ENCODE peak calls at places on chromosomes 11 and 22, in eight cellular contexts. One of them, this sample, is unnamed.

GRCh38 chr11:416757-417621 is 2.2 kb upstream of the SIGIRR start:
- DNase-seq in DND-41: peak; percentile 54
- DNase-seq in endodermal cell: peak; percentile 89
- DNase-seq in spleen: peak; percentile 93
- DNase-seq in upper lobe of right lung: peak; percentile 89
- DNase-seq in fibroblast of lung: no peak
- DNase-seq in right lobe of liver: peak; percentile 59
- DNase-seq in neuronal stem cell: no peak
- DNase-seq in this sample: no peak

GRCh38 chr11:61627831-61628753 is 47.2 kb upstream of the SYT7 start:
- DNase-seq in DND-41: peak; percentile 20
- DNase-seq in endodermal cell: peak; percentile 93
- DNase-seq in spleen: no peak
- DNase-seq in upper lobe of right lung: peak; percentile 75
- DNase-seq in fibroblast of lung: peak; percentile 55
- DNase-seq in right lobe of liver: peak; percentile 68
- DNase-seq in neuronal stem cell: peak; percentile 67
- DNase-seq in this sample: no peak

GRCh38 chr11:3000032-3000961 is 8.2 kb upstream of the NAP1L4 start:
- DNase-seq in DND-41: no peak
- DNase-seq in endodermal cell: no peak
- DNase-seq in spleen: no peak
- DNase-seq in upper lobe of right lung: peak; percentile 69
- DNase-seq in fibroblast of lung: peak; percentile 81
- DNase-seq in right lobe of liver: peak; percentile 93
- DNase-seq in neuronal stem cell: no peak
- DNase-seq in this sample: no peak

GRCh38 chr11:105282658-105283057 is 143.1 kb upstream of the CARD18 start:
- DNase-seq in DND-41: no peak
- DNase-seq in endodermal cell: no peak
- DNase-seq in spleen: no peak
- DNase-seq in upper lobe of right lung: no peak
- DNase-seq in fibroblast of lung: no peak
- DNase-seq in right lobe of liver: no peak
- DNase-seq in neuronal stem cell: no peak
- DNase-seq in this sample: no peak

GRCh38 chr22:45268167-45268957 is 16.4 kb upstream of the UPK3A start:
- DNase-seq in DND-41: no peak
- DNase-seq in endodermal cell: peak; percentile 95
- DNase-seq in spleen: peak; percentile 87
- DNase-seq in upper lobe of right lung: no peak
- DNase-seq in fibroblast of lung: no peak
- DNase-seq in right lobe of liver: no peak
- DNase-seq in neuronal stem cell: peak; percentile 89
- DNase-seq in this sample: peak; percentile 39

GRCh38 chr11:23473782-23474181 is 613.5 kb upstream of the CCDC179 start:
- DNase-seq in DND-41: no peak
- DNase-seq in endodermal cell: no peak
- DNase-seq in spleen: no peak
- DNase-seq in upper lobe of right lung: no peak
- DNase-seq in fibroblast of lung: peak; percentile 40
- DNase-seq in right lobe of liver: no peak
- DNase-seq in neuronal stem cell: no peak
- DNase-seq in this sample: no peak

GRCh38 chr11:121391914-121392313 is 60.2 kb upstream of the SORL1 start:
- DNase-seq in DND-41: no peak
- DNase-seq in endodermal cell: no peak
- DNase-seq in spleen: no peak
- DNase-seq in upper lobe of right lung: no peak
- DNase-seq in fibroblast of lung: no peak
- DNase-seq in right lobe of liver: no peak
- DNase-seq in neuronal stem cell: no peak
- DNase-seq in this sample: no peak

GRCh38 chr22:17847360-17848078 is 73.2 kb upstream of the BID start:
- DNase-seq in DND-41: no peak
- DNase-seq in endodermal cell: peak; percentile 62
- DNase-seq in spleen: no peak
- DNase-seq in upper lobe of right lung: no peak
- DNase-seq in fibroblast of lung: peak; percentile 34
- DNase-seq in right lobe of liver: no peak
- DNase-seq in neuronal stem cell: no peak
- DNase-seq in this sample: no peak

GRCh38 chr22:28019360-28019759 is 100.3 kb upstream of the PITPNB start:
- DNase-seq in DND-41: peak; percentile 51
- DNase-seq in endodermal cell: no peak
- DNase-seq in spleen: peak; percentile 65
- DNase-seq in upper lobe of right lung: peak; percentile 48
- DNase-seq in fibroblast of lung: peak; percentile 29
- DNase-seq in right lobe of liver: peak; percentile 31
- DNase-seq in neuronal stem cell: no peak
- DNase-seq in this sample: no peak

GRCh38 chr22:38505595-38506117 is 455 bp downstream of the DDX17 start:
- DNase-seq in DND-41: peak; percentile 58
- DNase-seq in endodermal cell: no peak
- DNase-seq in spleen: peak; percentile 91
- DNase-seq in upper lobe of right lung: peak; percentile 91
- DNase-seq in fibroblast of lung: peak; percentile 60
- DNase-seq in right lobe of liver: peak; percentile 86
- DNase-seq in neuronal stem cell: no peak
- DNase-seq in this sample: no peak

GRCh38 chr22:17152340-17152739 is 6.7 kb downstream of the HDHD5 start:
- DNase-seq in DND-41: no peak
- DNase-seq in endodermal cell: no peak
- DNase-seq in spleen: no peak
- DNase-seq in upper lobe of right lung: no peak
- DNase-seq in fibroblast of lung: no peak
- DNase-seq in right lobe of liver: no peak
- DNase-seq in neuronal stem cell: no peak
- DNase-seq in this sample: no peak

GRCh38 chr11:68783216-68783821 is 32.0 kb upstream of the TESMIN start:
- DNase-seq in DND-41: no peak
- DNase-seq in endodermal cell: no peak
- DNase-seq in spleen: no peak
- DNase-seq in upper lobe of right lung: no peak
- DNase-seq in fibroblast of lung: no peak
- DNase-seq in right lobe of liver: no peak
- DNase-seq in neuronal stem cell: no peak
- DNase-seq in this sample: no peak

GRCh38 chr11:61833926-61834277 is 5.8 kb downstream of the FADS2 start:
- DNase-seq in DND-41: peak; percentile 26
- DNase-seq in endodermal cell: peak; percentile 68
- DNase-seq in spleen: no peak
- DNase-seq in upper lobe of right lung: no peak
- DNase-seq in fibroblast of lung: no peak
- DNase-seq in right lobe of liver: no peak
- DNase-seq in neuronal stem cell: no peak
- DNase-seq in this sample: no peak

GRCh38 chr11:96271777-96272176 is 71.2 kb downstream of the MAML2 start:
- DNase-seq in DND-41: no peak
- DNase-seq in endodermal cell: no peak
- DNase-seq in spleen: no peak
- DNase-seq in upper lobe of right lung: no peak
- DNase-seq in fibroblast of lung: no peak
- DNase-seq in right lobe of liver: no peak
- DNase-seq in neuronal stem cell: no peak
- DNase-seq in this sample: no peak
- H3K27ac ChIP-seq in DND-41: no peak overlapping the region
- H3K27ac ChIP-seq in endodermal cell: no peak overlapping the region
- H3K27ac ChIP-seq in spleen: no peak overlapping the region
- H3K27ac ChIP-seq in upper lobe of right lung: peak overlapping the region; percentile 52
- H3K27ac ChIP-seq in fibroblast of lung: no peak overlapping the region
- H3K27ac ChIP-seq in right lobe of liver: no peak overlapping the region
- H3K27ac ChIP-seq in neuronal stem cell: no peak overlapping the region
- H3K27ac ChIP-seq in this sample: peak overlapping the region; percentile 58

DNA sequence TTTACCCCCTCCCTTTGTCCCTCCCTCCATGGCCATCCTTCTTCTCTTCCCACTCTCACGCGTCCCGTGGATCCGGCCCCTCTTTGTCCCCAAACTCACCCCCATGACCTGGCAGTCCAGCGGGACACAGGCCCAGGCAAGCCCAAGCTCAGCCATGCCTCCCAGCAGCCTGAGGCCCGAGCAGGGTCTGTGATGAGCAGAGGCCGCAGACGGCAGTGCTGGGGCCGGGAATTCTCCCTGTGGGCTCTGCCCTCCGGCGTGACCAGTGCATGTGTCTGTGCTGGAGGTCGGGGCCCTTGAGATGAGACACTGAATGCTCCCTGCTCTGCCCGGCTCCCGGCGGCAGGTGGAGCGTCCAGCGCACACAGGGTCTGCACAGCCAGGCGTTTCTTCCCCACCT is 237.9 kb downstream of the BRD1 start:
- DNase-seq in DND-41: no peak
- DNase-seq in endodermal cell: no peak
- DNase-seq in spleen: no peak
- DNase-seq in upper lobe of right lung: peak; percentile 57
- DNase-seq in fibroblast of lung: no peak
- DNase-seq in right lobe of liver: no peak
- DNase-seq in neuronal stem cell: no peak
- DNase-seq in this sample: no peak
- H3K9me3 ChIP-seq in DND-41: no peaks in the 10 kb centered on the region
- H3K9me3 ChIP-seq in endodermal cell: peaks cover 23% of the 10 kb centered on the region
- H3K9me3 ChIP-seq in spleen: no peaks in the 10 kb centered on the region
- H3K9me3 ChIP-seq in upper lobe of right lung: no peaks in the 10 kb centered on the region
- H3K9me3 ChIP-seq in fibroblast of lung: no peaks in the 10 kb centered on the region
- H3K9me3 ChIP-seq in right lobe of liver: no peaks in the 10 kb centered on the region
- H3K9me3 ChIP-seq in neuronal stem cell: no peaks in the 10 kb centered on the region
- H3K9me3 ChIP-seq in this sample: no peaks in the 10 kb centered on the region

GRCh38 chr11:125390949-125391348 is 105.1 kb downstream of the FEZ1 start:
- DNase-seq in DND-41: no peak
- DNase-seq in endodermal cell: no peak
- DNase-seq in spleen: no peak
- DNase-seq in upper lobe of right lung: no peak
- DNase-seq in fibroblast of lung: peak; percentile 82
- DNase-seq in right lobe of liver: no peak
- DNase-seq in neuronal stem cell: no peak
- DNase-seq in this sample: no peak
- H3K27ac ChIP-seq in DND-41: no peak overlapping the region
- H3K27ac ChIP-seq in endodermal cell: no peak overlapping the region
- H3K27ac ChIP-seq in spleen: no peak overlapping the region
- H3K27ac ChIP-seq in upper lobe of right lung: peak overlapping the region; percentile 53
- H3K27ac ChIP-seq in fibroblast of lung: peak overlapping the region; percentile 46
- H3K27ac ChIP-seq in right lobe of liver: no peak overlapping the region
- H3K27ac ChIP-seq in neuronal stem cell: no peak overlapping the region
- H3K27ac ChIP-seq in this sample: no peak overlapping the region

DNA sequence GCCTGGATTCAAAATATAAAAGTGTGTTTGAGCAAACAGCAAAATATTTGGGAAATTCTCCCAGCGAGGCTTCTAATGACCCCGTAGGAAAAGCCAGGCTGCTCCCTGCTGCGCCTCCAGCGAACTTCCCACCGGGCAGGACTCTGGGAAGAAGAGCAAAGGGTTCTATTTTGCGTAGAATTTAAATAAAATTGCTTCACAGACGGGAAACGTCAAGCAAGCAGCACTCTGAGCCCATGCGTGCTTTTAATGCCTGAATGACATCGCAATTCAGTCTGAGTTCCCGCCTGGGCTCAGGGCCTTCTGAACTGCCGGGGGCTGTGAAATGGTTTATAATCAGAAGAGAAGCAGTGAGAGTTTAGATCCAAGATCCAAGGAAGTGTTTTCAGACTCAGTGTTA is 775.1 kb downstream of the BRD1 start:
- DNase-seq in DND-41: no peak
- DNase-seq in endodermal cell: peak; percentile 61
- DNase-seq in spleen: no peak
- DNase-seq in upper lobe of right lung: no peak
- DNase-seq in fibroblast of lung: no peak
- DNase-seq in right lobe of liver: no peak
- DNase-seq in neuronal stem cell: no peak
- DNase-seq in this sample: no peak
- H3K9me3 ChIP-seq in DND-41: no peaks in the 10 kb centered on the region
- H3K9me3 ChIP-seq in endodermal cell: no peaks in the 10 kb centered on the region
- H3K9me3 ChIP-seq in spleen: no peaks in the 10 kb centered on the region
- H3K9me3 ChIP-seq in upper lobe of right lung: no peaks in the 10 kb centered on the region
- H3K9me3 ChIP-seq in fibroblast of lung: no peaks in the 10 kb centered on the region
- H3K9me3 ChIP-seq in right lobe of liver: no peaks in the 10 kb centered on the region
- H3K9me3 ChIP-seq in neuronal stem cell: no peaks in the 10 kb centered on the region
- H3K9me3 ChIP-seq in this sample: no peaks in the 10 kb centered on the region

GRCh38 chr11:114149689-114150407 is 90.3 kb downstream of the ZBTB16 start:
- DNase-seq in DND-41: no peak
- DNase-seq in endodermal cell: no peak
- DNase-seq in spleen: no peak
- DNase-seq in upper lobe of right lung: no peak
- DNase-seq in fibroblast of lung: no peak
- DNase-seq in right lobe of liver: no peak
- DNase-seq in neuronal stem cell: no peak
- DNase-seq in this sample: no peak
- H3K27ac ChIP-seq in DND-41: no peak overlapping the region
- H3K27ac ChIP-seq in endodermal cell: no peak overlapping the region
- H3K27ac ChIP-seq in spleen: no peak overlapping the region
- H3K27ac ChIP-seq in upper lobe of right lung: peak overlapping the region; percentile 51
- H3K27ac ChIP-seq in fibroblast of lung: no peak overlapping the region
- H3K27ac ChIP-seq in right lobe of liver: peak overlapping the region; percentile 30
- H3K27ac ChIP-seq in neuronal stem cell: no peak overlapping the region
- H3K27ac ChIP-seq in this sample: no peak overlapping the region

GRCh38 chr22:47310601-47311000 is 548.2 kb downstream of the TBC1D22A start:
- DNase-seq in DND-41: no peak
- DNase-seq in endodermal cell: no peak
- DNase-seq in spleen: no peak
- DNase-seq in upper lobe of right lung: no peak
- DNase-seq in fibroblast of lung: peak; percentile 49
- DNase-seq in right lobe of liver: no peak
- DNase-seq in neuronal stem cell: no peak
- DNase-seq in this sample: no peak
- H3K9me3 ChIP-seq in DND-41: no peaks in the 10 kb centered on the region
- H3K9me3 ChIP-seq in endodermal cell: peaks cover 86% of the 10 kb centered on the region
- H3K9me3 ChIP-seq in spleen: peaks cover 18% of the 10 kb centered on the region
- H3K9me3 ChIP-seq in upper lobe of right lung: peaks cover 5% of the 10 kb centered on the region
- H3K9me3 ChIP-seq in fibroblast of lung: no peaks in the 10 kb centered on the region
- H3K9me3 ChIP-seq in right lobe of liver: no peaks in the 10 kb centered on the region
- H3K9me3 ChIP-seq in neuronal stem cell: no peaks in the 10 kb centered on the region
- H3K9me3 ChIP-seq in this sample: no peaks in the 10 kb centered on the region

This sample was measured in CD4-positive, CD25-positive, alpha-beta regulatory T cell.